ENCODE peak calls at places on chromosomes 3 and 15, in ten cellular contexts. K is CD4-positive, alpha-beta T cell; C is bronchial epithelial cell; O is OCI-LY7; V is choroid plexus epithelial cell; X is progenitor cell of endocrine pancreas; D is epithelial cell of esophagus; I is dorsolateral prefrontal cortex; F is fibroblast of pulmonary artery; R is foreskin fibroblast. S is an unnamed sample.
A peak's percentile ranks its signal among the peaks of the same experiment; 100 is the strongest.

GRCh38 chr3:3714572-3714971 is 84.7 kb upstream of the LRRN1 start:
- DNase-seq in V (no peak), K (no peak), X (no peak), D (peak; percentile 8), I (no peak), F (no peak), C (peak; percentile 42), O (peak; percentile 1), R (no peak), S (no peak)

GRCh38 chr3:171108066-171108465 is 81.5 kb upstream of the SLC2A2 start:
- DNase-seq in V (no peak), C (peak; percentile 79), K (no peak), O (no peak), F (no peak), X (no peak), R (no peak), D (peak; percentile 75), I (no peak), S (no peak)

GRCh38 chr3:194104041-194104751 is 31.8 kb upstream of the HES1 start:
- DNase-seq in X (no peak), C (no peak), I (no peak), K (no peak), R (no peak), O (peak; percentile 99), D (no peak), V (no peak), F (no peak), S (peak; percentile 55)

GRCh38 chr15:40510201-40510600 is 39.4 kb downstream of the CHST14 start:
- DNase-seq in C (no peak), D (no peak), X (no peak), F (no peak), V (peak; percentile 59), I (no peak), K (no peak), R (no peak), O (no peak), S (no peak)

GRCh38 chr15:32790352-32790999 is 72.7 kb downstream of the GREM1 start:
- DNase-seq in F (no peak), V (peak; percentile 82), D (peak; percentile 9), C (no peak), I (no peak), R (peak; percentile 68), X (no peak), K (no peak), O (no peak), S (no peak)

GRCh38 chr3:56839784-56840724 is 38.3 kb upstream of the ARHGEF3 start:
- DNase-seq in F (peak; percentile 63), I (no peak), O (no peak), R (peak; percentile 48), D (peak; percentile 98), K (no peak), X (no peak), V (peak; percentile 27), C (peak; percentile 98), S (no peak)

GRCh38 chr3:191383104-191383503 is 52.8 kb upstream of the UTS2B start:
- DNase-seq in O (no peak), F (peak; percentile 77), V (peak; percentile 90), I (no peak), C (no peak), X (no peak), D (no peak), R (no peak), K (no peak), S (no peak)

GRCh38 chr15:59647085-59647484 is 10.2 kb downstream of the GTF2A2 start:
- DNase-seq in R (no peak), F (no peak), X (no peak), C (no peak), K (no peak), D (no peak), I (no peak), O (no peak), V (no peak), S (no peak)

GRCh38 chr15:31332020-31332680 is 5.5 kb downstream of the KLF13 start:
- DNase-seq in D (no peak), V (no peak), C (no peak), O (no peak), X (no peak), R (no peak), K (no peak), I (no peak), F (no peak), S (no peak)

GRCh38 chr3:27340524-27340923 is 28.7 kb downstream of the NEK10 start:
- DNase-seq in D (no peak), I (no peak), O (no peak), V (no peak), C (no peak), K (no peak), R (no peak), X (no peak), F (no peak), S (no peak)

DNA sequence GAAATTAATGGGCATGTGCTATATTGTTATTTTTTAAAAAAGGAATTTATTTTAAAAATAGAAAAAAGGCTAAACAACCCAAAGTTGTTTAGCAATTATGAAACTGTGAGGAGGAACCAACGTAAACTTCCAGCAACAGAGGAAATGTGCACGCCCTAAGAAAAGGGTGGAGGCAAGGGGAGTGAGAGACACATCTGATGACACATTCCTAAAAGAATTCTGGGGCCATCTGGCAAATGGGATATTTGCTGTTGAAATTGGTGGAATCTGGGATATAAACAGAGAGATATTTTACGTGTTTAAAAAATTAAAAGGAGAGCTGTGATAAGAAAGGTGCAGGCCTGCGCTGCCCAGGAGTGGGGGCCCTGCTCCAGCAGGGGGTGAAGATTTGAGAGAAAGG is 50.8 kb upstream of the MUC13 start:
- DNase-seq in O (no peak), C (peak; percentile 66), V (peak; percentile 65), I (no peak), X (no peak), D (peak; percentile 66), F (peak; percentile 86), K (no peak), R (peak; percentile 93), S (no peak)
- TF ChIP-seq CTCF in O (no peak), C (no peak), V (no peak), I (no peak), X (no peak), D (no peak), F (no peak), K (no peak), R (no peak), S (no peak)

GRCh38 chr3:45689787-45690145 is 570 bp downstream of the SACM1L start:
- DNase-seq in R (no peak), C (peak; percentile 17), F (no peak), D (no peak), O (no peak), I (no peak), X (no peak), K (no peak), V (peak; percentile 30), S (no peak)

GRCh38 chr3:45690331-45691035 is 1.3 kb downstream of the SACM1L start:
- DNase-seq in K (no peak), D (no peak), F (no peak), C (no peak), I (no peak), O (peak; percentile 31), X (no peak), V (no peak), R (no peak), S (no peak)

GRCh38 chr3:45692866-45693265 is 3.7 kb downstream of the SACM1L start:
- DNase-seq in R (no peak), X (no peak), O (no peak), F (no peak), C (peak; percentile 17), I (no peak), D (peak; percentile 61), V (no peak), K (no peak), S (no peak)

GRCh38 chr3:45688882-45689786 is at the start of gene SACM1L:
- DNase-seq in F (peak; percentile 99), O (peak; percentile 99), C (peak; percentile 95), R (peak; percentile 100), K (peak; percentile 93), D (peak; percentile 99), V (peak; percentile 99), X (peak; percentile 93), I (peak; percentile 98), S (peak; percentile 99)

GRCh38 chr3:45693941-45694521 is 4.8 kb downstream of the SACM1L start:
- DNase-seq in C (peak; percentile 10), D (no peak), R (no peak), K (no peak), V (peak; percentile 17), O (peak; percentile 14), F (no peak), X (no peak), I (no peak), S (peak; percentile 54)
- TF ChIP-seq CTCF in C (no peak), D (peak; percentile 8), R (no peak), K (no peak), V (peak; percentile 12), O (no peak), F (no peak), X (no peak), I (no peak), S (no peak)

DNA sequence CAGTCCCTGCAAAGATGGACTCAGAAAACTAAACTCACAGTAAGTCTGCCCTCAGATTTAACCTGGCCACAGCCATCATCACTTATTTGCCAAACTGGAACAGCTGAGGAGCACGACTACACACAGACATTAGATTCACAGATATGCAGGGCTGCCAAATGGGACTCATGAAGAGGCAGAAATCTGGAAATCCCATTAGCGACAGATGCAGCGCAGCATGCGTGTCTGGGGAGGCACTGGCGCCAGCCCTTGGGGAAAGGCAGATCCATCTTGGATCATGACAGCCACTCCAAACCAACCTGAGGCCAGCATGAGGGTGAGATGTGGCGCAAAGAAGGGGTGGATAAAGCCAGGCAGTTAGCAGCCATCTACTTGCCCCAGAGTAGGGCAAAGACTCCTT is 160.6 kb upstream of the TSC22D2 start:
- DNase-seq in K (no peak), F (no peak), V (no peak), D (no peak), O (no peak), I (no peak), C (no peak), X (no peak), R (no peak), S (no peak)
- TF ChIP-seq CTCF in K (no peak), F (no peak), V (no peak), D (no peak), O (no peak), I (no peak), C (no peak), X (no peak), R (no peak), S (no peak)

DNA sequence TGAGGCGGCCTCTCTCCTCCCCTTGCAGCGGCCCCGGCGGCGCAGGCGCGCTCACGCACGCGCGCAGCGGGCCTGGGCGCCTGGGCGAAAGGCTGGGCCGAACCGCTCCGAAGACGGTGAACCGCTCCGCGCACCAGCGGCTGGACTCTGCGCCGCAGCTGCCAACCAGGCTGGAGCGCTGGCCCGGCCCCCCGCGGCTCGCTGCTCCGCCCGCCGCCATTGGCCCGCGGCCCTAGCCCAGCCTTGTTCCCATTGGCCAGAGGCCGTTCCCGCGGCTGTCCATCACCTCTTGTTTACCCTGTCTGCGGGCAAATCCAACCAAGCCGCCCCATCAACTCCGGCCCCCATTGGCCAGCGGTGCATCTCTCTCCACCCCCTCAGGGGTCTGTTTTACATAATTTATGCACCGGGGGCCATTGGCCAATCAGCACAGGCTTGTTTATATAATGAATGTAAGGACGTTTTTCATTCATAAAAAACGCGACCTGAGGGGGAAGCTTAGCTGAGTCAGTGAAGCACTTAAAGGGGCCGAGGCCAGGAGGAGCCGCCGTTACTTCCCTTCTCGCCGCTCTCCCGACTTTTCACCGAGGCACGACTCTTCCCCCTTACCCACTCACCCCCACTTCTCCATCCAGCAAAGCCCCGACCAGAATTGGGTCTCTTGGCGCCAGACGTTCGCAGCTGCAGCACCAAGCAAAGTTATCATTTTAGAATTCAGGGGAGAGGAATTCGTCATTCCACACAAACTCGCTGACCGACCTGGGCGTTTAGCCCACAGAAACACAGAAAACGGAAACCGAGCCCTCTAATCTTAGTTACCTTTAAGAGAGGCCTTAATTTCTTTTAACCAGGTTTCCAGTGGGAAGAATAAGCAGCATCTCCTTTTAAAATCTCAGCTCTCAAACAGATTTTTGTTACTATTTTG is at the start of gene ETV5:
- DNase-seq in F (peak; percentile 100), O (peak; percentile 94), R (peak; percentile 100), I (peak; percentile 100), V (peak; percentile 100), X (peak; percentile 98), D (peak; percentile 100), C (peak; percentile 98), K (peak; percentile 71), S (peak; percentile 99)
- TF ChIP-seq CTCF in F (no peak), O (no peak), R (no peak), I (peak; percentile 5), V (no peak), X (no peak), D (no peak), C (no peak), K (no peak), S (no peak)